ENCODE peak calls at places on chromosomes 11 and 22, in five cellular contexts. L is neuronal stem cell, V is fibroblast of lung, B is right cardiac atrium, E is ovary. H is an unnamed sample.
A peak's percentile ranks its signal among the peaks of the same experiment; 100 is the strongest.

GRCh38 chr11:103601230-103601846 is 435.1 kb upstream of the DDI1 start:
- DNase-seq in L (peak; percentile 33), E (no peak), V (peak; percentile 47), B (no peak), H (no peak)

GRCh38 chr22:28112548-28113043 is 193.5 kb upstream of the PITPNB start:
- DNase-seq in B (no peak), V (peak; percentile 66), L (peak; percentile 58), E (no peak), H (peak; percentile 48)

GRCh38 chr22:38034278-38034882 is 22.8 kb upstream of the PICK1 start:
- DNase-seq in B (peak; percentile 94), L (peak; percentile 43), E (peak; percentile 56), V (peak; percentile 91), H (peak; percentile 70)

GRCh38 chr11:75919525-75919924 is 104.5 kb downstream of the UVRAG start:
- DNase-seq in B (no peak), V (no peak), E (no peak), L (no peak), H (no peak)

GRCh38 chr22:39251762-39252460 is 7.1 kb upstream of the PDGFB start:
- DNase-seq in E (no peak), V (peak; percentile 37), B (no peak), L (no peak), H (no peak)

GRCh38 chr11:108654994-108655631 is 9.8 kb upstream of the DDX10 start:
- DNase-seq in E (no peak), B (no peak), V (peak; percentile 43), L (no peak), H (no peak)

GRCh38 chr11:64444838-64445441 is 86.0 kb downstream of the RPS6KA4 start:
- DNase-seq in L (no peak), B (no peak), E (no peak), V (peak; percentile 11), H (no peak)

GRCh38 chr11:69923196-69923595 is 104.0 kb upstream of the FGF3 start:
- DNase-seq in L (no peak), B (no peak), V (no peak), E (no peak), H (no peak)

GRCh38 chr11:75487366-75487765 is 38.4 kb downstream of the GDPD5 start:
- DNase-seq in B (no peak), L (no peak), V (no peak), E (no peak), H (no peak)

GRCh38 chr22:50250555-50251471 is at the start of gene HDAC10:
- DNase-seq in B (peak; percentile 94), V (peak; percentile 75), E (peak; percentile 83), L (peak; percentile 83), H (peak; percentile 84)

GRCh38 chr11:120547871-120548681 is 36.5 kb downstream of the GRIK4 start:
- DNase-seq in L (no peak), B (peak; percentile 96), V (peak; percentile 97), E (peak; percentile 96), H (peak; percentile 89)

GRCh38 chr11:2217211-2218081 is 45.8 kb upstream of the TH start:
- DNase-seq in L (no peak), E (no peak), V (no peak), B (no peak), H (no peak)

GRCh38 chr11:78417888-78418583 is 416 bp upstream of the GAB2 start:
- DNase-seq in E (peak; percentile 89), B (peak; percentile 95), V (peak; percentile 73), L (peak; percentile 87), H (peak; percentile 87)

GRCh38 chr11:86978756-86979608 is 23.8 kb upstream of the FZD4 start:
- DNase-seq in B (no peak), L (no peak), E (no peak), V (no peak), H (no peak)

GRCh38 chr11:3181722-3182461 is 16.8 kb upstream of the OSBPL5 start:
- DNase-seq in E (no peak), B (no peak), L (no peak), V (no peak), H (no peak)

GRCh38 chr11:88098289-88098688 is 77.0 kb downstream of the RAB38 start:
- DNase-seq in V (peak; percentile 16), L (no peak), E (no peak), B (no peak), H (no peak)

GRCh38 chr11:111586305-111586915 is 15.8 kb upstream of the SIK2 start:
- DNase-seq in L (no peak), E (no peak), B (no peak), V (peak; percentile 58), H (no peak)

GRCh38 chr11:29321293-29322132 is 695.3 kb downstream of the KCNA4 start:
- DNase-seq in L (no peak), B (no peak), E (no peak), V (peak; percentile 93), H (no peak)

GRCh38 chr22:47000888-47001287 is 238.4 kb downstream of the TBC1D22A start:
- DNase-seq in L (no peak), V (peak; percentile 35), E (no peak), B (no peak), H (no peak)

GRCh38 chr11:1163911-1164735 is 6.4 kb downstream of the MUC5AC start:
- DNase-seq in E (peak; percentile 5), B (no peak), L (no peak), V (no peak), H (peak; percentile 11)

GRCh38 chr11:71456294-71456693 is 3.3 kb downstream of the NADSYN1 start:
- DNase-seq in E (no peak), V (no peak), L (no peak), B (no peak), H (no peak)

GRCh38 chr11:27216268-27217149 is 146.5 kb downstream of the CCDC34 start:
- DNase-seq in L (no peak), E (peak; percentile 89), V (peak; percentile 90), B (peak; percentile 94), H (peak; percentile 81)
- H3K4me1 ChIP-seq in L (peaks cover 20% of the 10 kb centered on the region), E (peaks cover 33% of the 10 kb centered on the region), V (peaks cover 36% of the 10 kb centered on the region), B (peaks cover 17% of the 10 kb centered on the region), H (peaks cover 43% of the 10 kb centered on the region)

DNA sequence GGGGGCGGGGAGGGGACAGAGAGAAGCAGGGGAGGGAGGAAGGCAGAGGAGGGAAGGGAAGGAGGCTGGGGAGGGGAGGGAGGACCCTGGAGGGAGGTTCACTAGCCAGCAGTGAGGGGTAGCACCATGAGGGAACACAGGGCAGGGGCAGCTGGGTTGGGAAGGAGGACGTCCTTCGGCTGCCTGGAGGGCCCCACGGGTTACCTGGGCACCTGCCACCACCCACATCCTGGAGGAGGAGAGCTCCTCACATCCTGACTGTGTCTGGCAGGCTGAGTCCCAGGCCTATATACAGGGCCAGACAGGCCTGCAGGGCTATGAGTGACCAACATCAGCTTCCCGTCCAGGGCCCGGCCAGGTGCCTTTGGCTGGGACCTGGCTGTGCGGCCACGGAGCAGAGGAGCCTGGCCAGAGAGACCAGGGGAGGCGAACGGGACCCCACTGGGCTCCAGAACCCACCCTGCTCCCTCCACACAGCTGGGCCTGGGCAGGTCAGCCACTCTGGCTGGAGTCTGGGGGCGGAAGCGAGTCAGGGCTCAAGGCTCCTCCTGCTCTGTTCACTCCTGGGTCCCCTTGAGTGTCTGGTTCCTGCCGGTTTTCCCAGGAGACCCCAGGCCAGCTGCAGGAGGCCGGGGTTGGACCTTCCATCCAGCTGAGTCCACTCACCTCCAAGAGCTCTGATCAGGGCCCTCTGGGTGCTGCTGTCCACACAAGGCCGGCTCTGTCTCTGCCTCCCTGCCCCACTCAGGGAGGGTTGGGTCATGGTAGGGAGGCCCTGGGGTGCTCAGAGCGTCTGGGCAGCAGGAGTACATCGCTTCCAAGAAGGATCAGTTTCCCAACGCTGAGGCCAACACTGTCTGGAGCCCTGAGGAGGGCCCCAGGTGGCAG is 677.7 kb downstream of the BRD1 start:
- DNase-seq in E (no peak), B (no peak), V (no peak), L (no peak), H (no peak)
- H3K9me3 ChIP-seq in E (no peaks in the 10 kb centered on the region), B (no peaks in the 10 kb centered on the region), V (no peaks in the 10 kb centered on the region), L (no peaks in the 10 kb centered on the region), H (peaks cover 13% of the 10 kb centered on the region)

GRCh38 chr11:61961570-61962212 is 5.7 kb downstream of the FTH1 start:
- DNase-seq in B (peak; percentile 85), E (peak; percentile 26), V (no peak), L (no peak), H (peak; percentile 78)
- H3K4me1 ChIP-seq in B (peaks cover 28% of the 10 kb centered on the region), E (peaks cover 10% of the 10 kb centered on the region), V (peaks cover 9% of the 10 kb centered on the region), L (peaks cover 4% of the 10 kb centered on the region), H (peaks cover 64% of the 10 kb centered on the region)

GRCh38 chr11:90747057-90747456 is 524.2 kb upstream of the CHORDC1 start:
- DNase-seq in E (no peak), V (no peak), L (no peak), B (no peak), H (no peak)

GRCh38 chr11:90738799-90739198 is 516.0 kb upstream of the CHORDC1 start:
- DNase-seq in E (no peak), B (no peak), L (no peak), V (no peak), H (no peak)

DNA sequence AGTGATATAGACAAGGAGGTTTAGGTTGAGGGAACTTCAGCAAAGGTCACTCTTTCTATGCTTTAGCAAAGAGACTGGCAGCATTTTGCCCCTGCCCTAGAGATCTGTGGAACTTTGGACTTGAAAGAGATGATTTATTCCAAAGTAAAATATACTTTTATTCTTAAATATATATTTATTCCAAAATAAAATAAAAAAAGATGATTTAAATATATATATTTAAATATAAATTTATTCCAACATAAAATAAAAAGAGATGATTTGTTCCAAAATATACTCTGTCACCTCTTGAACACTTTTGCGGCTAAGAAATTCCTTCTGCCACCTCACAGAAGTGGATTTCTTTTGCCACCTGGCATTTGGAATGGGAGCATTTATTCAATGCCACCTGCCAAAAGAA is 521.3 kb upstream of the CHORDC1 start:
- DNase-seq in V (no peak), L (no peak), E (no peak), B (no peak), H (no peak)
- H3K9me3 ChIP-seq in V (no peaks in the 10 kb centered on the region), L (peaks cover 3% of the 10 kb centered on the region), E (no peaks in the 10 kb centered on the region), B (no peaks in the 10 kb centered on the region), H (peaks cover 28% of the 10 kb centered on the region)

DNA sequence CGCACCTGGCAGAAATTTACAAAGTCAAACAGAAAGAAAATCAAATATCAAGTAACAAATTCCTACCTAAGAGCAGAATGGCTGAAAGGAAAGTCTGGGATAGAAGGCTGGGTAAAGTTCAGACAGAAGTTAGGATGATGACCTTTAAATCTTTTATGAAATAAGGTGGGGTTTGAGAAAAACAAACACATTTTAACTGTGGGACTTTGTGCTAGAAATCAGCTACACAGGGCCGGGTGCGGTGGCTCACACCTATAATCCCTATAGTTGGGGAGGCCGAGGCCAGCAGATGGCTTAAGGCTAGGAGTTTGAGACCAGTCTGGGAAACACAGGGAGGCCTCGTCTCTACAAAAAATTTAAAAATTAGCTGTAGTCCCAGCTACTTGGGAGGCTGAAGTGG is 119.6 kb upstream of the BID start:
- DNase-seq in B (no peak), V (no peak), E (no peak), L (no peak), H (no peak)
- H3K4me1 ChIP-seq in B (no peaks in the 10 kb centered on the region), V (no peaks in the 10 kb centered on the region), E (no peaks in the 10 kb centered on the region), L (no peaks in the 10 kb centered on the region), H (peaks cover 61% of the 10 kb centered on the region)

DNA sequence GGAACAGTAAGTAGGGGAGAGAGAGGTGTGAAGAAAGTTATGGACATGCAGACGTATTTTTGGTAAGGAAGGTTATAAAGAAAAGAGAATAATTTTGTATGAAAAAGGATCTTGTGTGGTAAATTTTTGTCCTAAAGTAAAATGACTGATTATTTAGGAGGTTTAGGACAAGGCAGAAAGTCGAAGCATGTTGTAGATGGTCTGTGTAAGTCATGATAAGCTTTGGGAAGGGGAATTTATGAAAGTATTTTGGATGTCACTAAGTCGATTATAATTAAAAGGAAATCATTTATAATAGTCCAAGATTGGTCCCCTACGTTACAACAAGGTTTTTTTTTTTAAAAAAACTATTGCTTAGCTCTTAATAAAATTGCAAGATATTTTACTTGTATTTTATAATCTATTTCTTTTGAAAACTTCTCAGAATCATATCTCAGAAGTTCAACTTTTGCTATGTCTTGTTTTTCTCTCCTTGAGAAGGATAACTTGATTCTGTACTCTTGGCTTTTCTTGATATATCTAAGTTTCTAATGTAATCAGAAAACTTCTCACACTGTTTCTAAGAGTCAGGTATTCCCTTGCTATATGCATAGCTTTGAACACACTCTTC is 10.9 kb upstream of the CABP2 start:
- DNase-seq in L (peak; percentile 15), E (no peak), B (no peak), V (no peak), H (no peak)
- H3K9me3 ChIP-seq in L (peaks cover 13% of the 10 kb centered on the region), E (no peaks in the 10 kb centered on the region), B (peaks cover 2% of the 10 kb centered on the region), V (no peaks in the 10 kb centered on the region), H (peaks cover 19% of the 10 kb centered on the region)